ENCODE peak calls at places on chromosomes 5 and 9, in five cellular contexts. W, O, V, G and M are unnamed samples.

GRCh38 chr5:133888625-133888991 is 79.8 kb downstream of the C5orf15 start:
- DNase-seq in W (no peak), O (no peak), V (no peak), G (no peak), M (no peak)

GRCh38 chr5:10507575-10508024 is 56.3 kb upstream of the ANKRD33B start:
- DNase-seq in W (no peak), O (no peak), V (no peak), G (peak; percentile 45), M (no peak)

GRCh38 chr5:54589786-54590185 is 72.2 kb downstream of the SNX18 start:
- DNase-seq in W (no peak), O (no peak), V (no peak), G (no peak), M (no peak)

GRCh38 chr9:98995059-98995665 is 51.5 kb downstream of the COL15A1 start:
- DNase-seq in W (no peak), O (no peak), V (no peak), G (no peak), M (no peak)

GRCh38 chr9:4022435-4023067 is 277.3 kb downstream of the GLIS3 start:
- DNase-seq in W (no peak), O (no peak), V (no peak), G (no peak), M (no peak)

GRCh38 chr9:136225748-136226679 is 19.6 kb downstream of the QSOX2 start:
- DNase-seq in W (no peak), O (no peak), V (peak; percentile 80), G (no peak), M (peak; percentile 55)

GRCh38 chr5:60586307-60586901 is 113.6 kb downstream of the DEPDC1B start:
- DNase-seq in W (peak; percentile 41), O (no peak), V (no peak), G (peak; percentile 16), M (no peak)

GRCh38 chr9:131915181-131915580 is 164.5 kb downstream of the MED27 start:
- DNase-seq in W (no peak), O (no peak), V (no peak), G (no peak), M (no peak)

GRCh38 chr9:91211919-91212318 is 149.8 kb downstream of the AUH start:
- DNase-seq in W (no peak), O (no peak), V (peak; percentile 65), G (no peak), M (no peak)

GRCh38 chr5:95963650-95964410 is 2.2 kb upstream of the ELL2 start:
- DNase-seq in W (no peak), O (no peak), V (no peak), G (no peak), M (no peak)